ENCODE peak calls at places on chromosomes 16 and 17, in four cellular contexts. One of them, this sample, is unnamed.

GRCh38 chr16:55949518-55949917 is 74.3 kb upstream of the CES5A start:
- DNase-seq in HCT116: no peak
- DNase-seq in H1: no peak
- DNase-seq in HepG2: no peak
- DNase-seq in this sample: no peak

GRCh38 chr16:80899804-80900592 is 95.6 kb upstream of the CDYL2 start:
- DNase-seq in H1: peak
- DNase-seq in HCT116: no peak
- DNase-seq in HepG2: peak
- DNase-seq in this sample: no peak

GRCh38 chr16:54651851-54652770 is 278.6 kb upstream of the IRX5 start:
- DNase-seq in HCT116: no peak
- DNase-seq in H1: no peak
- DNase-seq in HepG2: no peak
- DNase-seq in this sample: no peak

GRCh38 chr17:80377798-80378197 is 37.2 kb upstream of the ENDOV start:
- DNase-seq in HepG2: no peak
- DNase-seq in H1: no peak
- DNase-seq in HCT116: no peak
- DNase-seq in this sample: no peak

GRCh38 chr17:2174471-2175293 is 119.8 kb downstream of the HIC1 start:
- DNase-seq in H1: no peak
- DNase-seq in HepG2: peak
- DNase-seq in HCT116: no peak
- DNase-seq in this sample: no peak

GRCh38 chr16:82694239-82694874 is 67.6 kb downstream of the CDH13 start:
- DNase-seq in H1: no peak
- DNase-seq in HepG2: no peak
- DNase-seq in HCT116: no peak
- DNase-seq in this sample: no peak

GRCh38 chr17:17043668-17044226 is 1.5 kb downstream of the MPRIP start:
- DNase-seq in HepG2: no peak
- DNase-seq in HCT116: no peak
- DNase-seq in H1: no peak
- DNase-seq in this sample: no peak

GRCh38 chr16:89049484-89050118 is 44.1 kb upstream of the ACSF3 start:
- DNase-seq in HCT116: no peak
- DNase-seq in HepG2: no peak
- DNase-seq in H1: no peak
- DNase-seq in this sample: no peak

GRCh38 chr16:53654946-53655345 is 48.7 kb downstream of the RPGRIP1L start:
- DNase-seq in HepG2: no peak
- DNase-seq in HCT116: no peak
- DNase-seq in H1: no peak
- DNase-seq in this sample: no peak

GRCh38 chr16:75621170-75621477 is 2.0 kb downstream of the ADAT1 start:
- DNase-seq in H1: no peak
- DNase-seq in HCT116: no peak
- DNase-seq in HepG2: peak
- DNase-seq in this sample: peak
- TF ChIP-seq FOSL1 in H1: no peak
- TF ChIP-seq FOSL1 in HCT116: no peak
- TF ChIP-seq FOSL1 in HepG2: no peak
- TF ChIP-seq FOSL1 in this sample: peak

GRCh38 chr16:31713071-31713944 is 160.3 kb upstream of the ZNF267 start:
- DNase-seq in HepG2: peak
- DNase-seq in HCT116: peak
- DNase-seq in H1: peak
- DNase-seq in this sample: peak

GRCh38 chr16:31712064-31712540 is 161.5 kb upstream of the ZNF267 start:
- DNase-seq in HepG2: no peak
- DNase-seq in H1: no peak
- DNase-seq in HCT116: no peak
- DNase-seq in this sample: no peak

GRCh38 chr16:31715915-31716314 is 157.7 kb upstream of the ZNF267 start:
- DNase-seq in HCT116: no peak
- DNase-seq in HepG2: no peak
- DNase-seq in H1: no peak
- DNase-seq in this sample: no peak

GRCh38 chr16:31714899-31715504 is 158.6 kb upstream of the ZNF267 start:
- DNase-seq in H1: no peak
- DNase-seq in HepG2: no peak
- DNase-seq in HCT116: no peak
- DNase-seq in this sample: no peak

DNA sequence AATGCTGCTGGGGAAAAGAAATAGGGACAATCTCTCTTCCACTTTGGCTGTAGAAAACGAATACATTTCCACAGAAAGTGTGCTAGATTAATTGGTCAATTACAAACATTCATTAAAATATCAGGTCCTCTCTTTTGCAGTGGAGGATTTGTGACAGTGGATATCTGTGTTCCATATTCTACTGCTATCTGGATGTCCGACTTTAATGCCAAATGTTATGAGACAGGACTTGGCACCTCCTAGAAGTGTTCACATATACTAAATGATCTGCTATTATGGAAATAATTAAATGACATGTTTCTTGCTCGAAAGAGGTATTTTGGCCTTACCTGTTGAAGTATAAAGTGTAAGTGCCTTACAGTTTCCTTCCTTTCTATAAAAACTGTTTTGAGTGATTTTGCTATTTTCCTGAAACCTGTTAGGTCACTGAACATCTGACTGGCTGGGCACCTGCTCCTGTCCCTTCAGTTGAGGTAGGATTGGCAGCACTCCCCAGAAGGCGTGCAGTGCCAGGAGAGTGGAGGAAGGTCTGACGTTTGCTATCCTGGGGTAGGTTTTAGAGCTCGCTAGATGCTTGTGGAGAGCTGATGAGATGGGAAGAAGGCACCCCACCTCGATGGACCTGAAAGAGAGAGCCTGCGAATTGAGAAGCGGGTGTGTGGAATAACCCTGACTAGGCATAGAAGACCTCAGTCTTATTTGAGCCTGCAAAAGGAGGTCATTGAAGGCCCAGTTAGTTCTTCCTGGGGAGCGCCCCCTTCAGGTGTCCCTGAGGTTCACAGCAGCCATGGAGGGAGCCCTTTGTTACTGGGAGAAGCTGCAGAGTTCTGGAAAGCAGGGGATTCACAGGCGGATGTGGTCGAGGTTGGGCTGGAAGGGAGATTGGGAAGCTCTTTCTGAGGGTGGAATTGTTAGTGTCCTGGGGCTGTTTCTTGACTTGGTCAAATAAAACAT is 159.4 kb upstream of the ZNF267 start:
- DNase-seq in HCT116: no peak
- DNase-seq in HepG2: no peak
- DNase-seq in H1: peak
- DNase-seq in this sample: peak
- TF ChIP-seq FOSL1 in HCT116: no peak
- TF ChIP-seq FOSL1 in HepG2: no peak
- TF ChIP-seq FOSL1 in H1: no peak
- TF ChIP-seq FOSL1 in this sample: no peak

DNA sequence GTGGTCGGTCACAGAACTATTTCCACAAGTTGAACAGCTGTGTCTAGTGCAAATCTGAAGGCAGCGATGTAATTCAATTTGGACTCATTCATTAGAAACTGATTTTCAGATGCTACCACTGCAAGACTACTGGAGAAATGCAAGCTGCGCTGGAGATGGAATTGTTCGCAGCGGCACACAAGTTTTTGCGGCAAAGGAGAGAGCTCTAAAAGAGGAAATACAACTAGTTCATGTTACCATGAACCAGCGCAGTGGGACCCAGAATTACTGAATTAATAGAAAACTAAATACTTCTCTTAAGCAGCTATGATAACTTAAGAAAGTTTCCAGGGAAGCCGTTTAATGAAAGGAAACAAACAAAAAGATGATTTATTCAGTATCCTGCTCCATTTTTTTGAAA is 1.9 kb downstream of the CREBBP start:
- DNase-seq in HCT116: no peak
- DNase-seq in H1: no peak
- DNase-seq in HepG2: no peak
- DNase-seq in this sample: no peak
- TF ChIP-seq FOSL1 in HCT116: no peak
- TF ChIP-seq FOSL1 in H1: no peak
- TF ChIP-seq FOSL1 in HepG2: no peak
- TF ChIP-seq FOSL1 in this sample: no peak

GRCh38 chr17:42363767-42364585 is 24.3 kb downstream of the STAT3 start:
- DNase-seq in HepG2: no peak
- DNase-seq in HCT116: no peak
- DNase-seq in H1: no peak
- DNase-seq in this sample: no peak

GRCh38 chr17:42363231-42363630 is 25.0 kb downstream of the STAT3 start:
- DNase-seq in HCT116: no peak
- DNase-seq in HepG2: no peak
- DNase-seq in H1: no peak
- DNase-seq in this sample: no peak

GRCh38 chr17:42361781-42362186 is 26.5 kb downstream of the STAT3 start:
- DNase-seq in H1: no peak
- DNase-seq in HepG2: peak
- DNase-seq in HCT116: no peak
- DNase-seq in this sample: no peak

GRCh38 chr17:42362245-42362961 is 25.8 kb downstream of the STAT3 start:
- DNase-seq in HepG2: no peak
- DNase-seq in H1: no peak
- DNase-seq in HCT116: no peak
- DNase-seq in this sample: no peak

DNA sequence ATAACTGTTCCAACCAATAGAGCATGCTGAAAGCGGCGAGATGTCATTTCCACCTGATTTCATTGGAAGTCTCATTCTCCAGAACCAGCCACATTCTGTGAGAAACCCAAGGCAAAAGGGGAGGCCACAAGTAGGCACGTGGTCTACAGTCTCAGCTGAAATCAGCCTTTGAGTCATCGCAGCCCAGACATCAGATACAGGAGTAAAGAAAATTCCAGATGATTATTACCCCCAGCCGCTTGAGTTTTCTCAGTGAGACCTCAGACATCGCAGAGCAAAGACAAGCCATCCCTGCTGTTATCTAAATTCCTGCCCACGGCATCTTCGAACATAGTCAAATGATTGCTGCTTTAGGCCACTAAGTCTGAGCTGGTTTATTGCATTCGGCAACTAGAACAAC is 23.1 kb downstream of the STAT3 start:
- DNase-seq in HepG2: no peak
- DNase-seq in HCT116: no peak
- DNase-seq in H1: no peak
- DNase-seq in this sample: peak
- TF ChIP-seq FOSL1 in HepG2: no peak
- TF ChIP-seq FOSL1 in HCT116: no peak
- TF ChIP-seq FOSL1 in H1: no peak
- TF ChIP-seq FOSL1 in this sample: peak

This sample was measured in K562.